ENCODE peak calls at places on chromosomes 2 and 18, in eight cellular contexts. One of them, this sample, is unnamed. For H3K4me1, the result is how much of the 10 kb centered on the place peaks cover.

GRCh38 chr2:35973737-35974132 is 381.8 kb upstream of the CRIM1 start:
- DNase-seq in transverse colon: no peak
- DNase-seq in tibial nerve: no peak
- DNase-seq in HCT116: no peak
- DNase-seq in stomach: no peak
- DNase-seq in breast epithelium: peak
- DNase-seq in esophagus squamous epithelium: no peak
- DNase-seq in adrenal gland: no peak
- DNase-seq in this sample: no peak

GRCh38 chr18:77858331-77858730 is 608.7 kb downstream of the GALR1 start:
- DNase-seq in transverse colon: no peak
- DNase-seq in tibial nerve: no peak
- DNase-seq in HCT116: no peak
- DNase-seq in stomach: no peak
- DNase-seq in breast epithelium: no peak
- DNase-seq in esophagus squamous epithelium: no peak
- DNase-seq in adrenal gland: no peak
- DNase-seq in this sample: no peak

GRCh38 chr18:14978962-14979535 is 231.1 kb downstream of the ANKRD30B start:
- DNase-seq in transverse colon: peak
- DNase-seq in tibial nerve: no peak
- DNase-seq in HCT116: no peak
- DNase-seq in stomach: no peak
- DNase-seq in breast epithelium: no peak
- DNase-seq in esophagus squamous epithelium: no peak
- DNase-seq in adrenal gland: no peak
- DNase-seq in this sample: no peak

GRCh38 chr2:96207778-96208143 is 866 bp downstream of the STARD7 start:
- DNase-seq in transverse colon: no peak
- DNase-seq in tibial nerve: no peak
- DNase-seq in HCT116: no peak
- DNase-seq in stomach: no peak
- DNase-seq in breast epithelium: no peak
- DNase-seq in esophagus squamous epithelium: no peak
- DNase-seq in adrenal gland: no peak
- DNase-seq in this sample: no peak

GRCh38 chr2:32663864-32664263 is 36.0 kb downstream of the TTC27 start:
- DNase-seq in transverse colon: no peak
- DNase-seq in tibial nerve: no peak
- DNase-seq in HCT116: no peak
- DNase-seq in stomach: no peak
- DNase-seq in breast epithelium: no peak
- DNase-seq in esophagus squamous epithelium: no peak
- DNase-seq in adrenal gland: no peak
- DNase-seq in this sample: no peak

GRCh38 chr2:220687231-220687843 is 884.8 kb downstream of the EPHA4 start:
- DNase-seq in transverse colon: peak
- DNase-seq in tibial nerve: peak
- DNase-seq in HCT116: peak
- DNase-seq in stomach: peak
- DNase-seq in breast epithelium: peak
- DNase-seq in esophagus squamous epithelium: no peak
- DNase-seq in adrenal gland: peak
- DNase-seq in this sample: no peak

GRCh38 chr2:10526281-10526680 is 78.2 kb upstream of the ODC1 start:
- DNase-seq in transverse colon: no peak
- DNase-seq in tibial nerve: no peak
- DNase-seq in HCT116: no peak
- DNase-seq in stomach: no peak
- DNase-seq in breast epithelium: no peak
- DNase-seq in esophagus squamous epithelium: no peak
- DNase-seq in adrenal gland: no peak
- DNase-seq in this sample: no peak

GRCh38 chr2:215626812-215627281 is 191.0 kb upstream of the FN1 start:
- DNase-seq in transverse colon: no peak
- DNase-seq in tibial nerve: no peak
- DNase-seq in HCT116: no peak
- DNase-seq in stomach: no peak
- DNase-seq in breast epithelium: no peak
- DNase-seq in esophagus squamous epithelium: no peak
- DNase-seq in adrenal gland: no peak
- DNase-seq in this sample: no peak

GRCh38 chr2:159044804-159045286 is 76.4 kb downstream of the TANC1 start:
- DNase-seq in transverse colon: peak
- DNase-seq in tibial nerve: peak
- DNase-seq in HCT116: no peak
- DNase-seq in stomach: no peak
- DNase-seq in breast epithelium: peak
- DNase-seq in esophagus squamous epithelium: no peak
- DNase-seq in adrenal gland: peak
- DNase-seq in this sample: no peak

GRCh38 chr2:127909019-127909418 is 23.3 kb upstream of the AMMECR1L start:
- DNase-seq in transverse colon: no peak
- DNase-seq in tibial nerve: no peak
- DNase-seq in HCT116: peak
- DNase-seq in stomach: peak
- DNase-seq in breast epithelium: no peak
- DNase-seq in esophagus squamous epithelium: no peak
- DNase-seq in adrenal gland: no peak
- DNase-seq in this sample: no peak

GRCh38 chr2:24768601-24769000 is 24.6 kb downstream of the PTRHD1 start:
- DNase-seq in transverse colon: no peak
- DNase-seq in tibial nerve: peak
- DNase-seq in HCT116: no peak
- DNase-seq in stomach: no peak
- DNase-seq in breast epithelium: no peak
- DNase-seq in esophagus squamous epithelium: no peak
- DNase-seq in adrenal gland: peak
- DNase-seq in this sample: no peak

GRCh38 chr2:30487603-30488002 is 40.6 kb downstream of the LCLAT1 start:
- DNase-seq in transverse colon: no peak
- DNase-seq in tibial nerve: no peak
- DNase-seq in HCT116: no peak
- DNase-seq in stomach: no peak
- DNase-seq in breast epithelium: no peak
- DNase-seq in esophagus squamous epithelium: no peak
- DNase-seq in adrenal gland: no peak
- DNase-seq in this sample: no peak

GRCh38 chr2:25310965-25311865 is 30.5 kb downstream of the DNMT3A start:
- DNase-seq in transverse colon: peak
- DNase-seq in tibial nerve: no peak
- DNase-seq in HCT116: peak
- DNase-seq in stomach: peak
- DNase-seq in breast epithelium: peak
- DNase-seq in esophagus squamous epithelium: no peak
- DNase-seq in adrenal gland: peak
- DNase-seq in this sample: no peak

GRCh38 chr2:193428336-193428818 is 1233.6 kb upstream of the TMEFF2 start:
- DNase-seq in transverse colon: no peak
- DNase-seq in tibial nerve: no peak
- DNase-seq in HCT116: no peak
- DNase-seq in stomach: no peak
- DNase-seq in breast epithelium: no peak
- DNase-seq in esophagus squamous epithelium: no peak
- DNase-seq in adrenal gland: no peak
- DNase-seq in this sample: no peak

GRCh38 chr2:214591359-214591758 is 180.5 kb downstream of the VWC2L start:
- DNase-seq in transverse colon: no peak
- DNase-seq in tibial nerve: no peak
- DNase-seq in HCT116: no peak
- DNase-seq in stomach: no peak
- DNase-seq in breast epithelium: no peak
- DNase-seq in esophagus squamous epithelium: no peak
- DNase-seq in adrenal gland: no peak
- DNase-seq in this sample: no peak

DNA sequence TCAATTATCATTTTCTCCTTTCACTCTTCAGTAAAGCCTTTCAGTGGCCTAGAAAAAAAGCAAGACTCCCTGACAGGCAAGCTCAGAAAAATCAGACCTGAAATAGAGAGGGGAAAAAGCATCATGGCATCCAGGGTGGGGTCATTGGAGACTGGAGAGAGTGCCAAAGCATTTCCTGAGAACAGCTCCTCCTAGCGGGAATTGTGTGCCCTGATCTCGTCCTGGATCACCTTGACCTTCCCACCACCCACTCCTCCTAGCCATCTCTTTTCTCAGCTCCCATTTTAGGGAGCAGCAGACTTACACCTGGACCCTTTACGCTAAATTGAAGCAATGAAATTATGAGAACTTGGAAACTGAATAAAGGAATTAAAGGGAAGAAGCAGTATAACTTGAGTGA is 176.6 kb downstream of the VWC2L start:
- DNase-seq in transverse colon: no peak
- DNase-seq in tibial nerve: no peak
- DNase-seq in HCT116: no peak
- DNase-seq in stomach: no peak
- DNase-seq in breast epithelium: no peak
- DNase-seq in esophagus squamous epithelium: no peak
- DNase-seq in adrenal gland: no peak
- DNase-seq in this sample: no peak
- TF ChIP-seq CTCF in transverse colon: no peak
- TF ChIP-seq CTCF in tibial nerve: no peak
- TF ChIP-seq CTCF in HCT116: peak
- TF ChIP-seq CTCF in stomach: no peak
- TF ChIP-seq CTCF in breast epithelium: no peak
- TF ChIP-seq CTCF in esophagus squamous epithelium: no peak
- TF ChIP-seq CTCF in adrenal gland: no peak
- TF ChIP-seq CTCF in this sample: no peak

GRCh38 chr2:9247786-9248185 is 41.2 kb downstream of the ASAP2 start:
- DNase-seq in transverse colon: peak
- DNase-seq in tibial nerve: no peak
- DNase-seq in HCT116: no peak
- DNase-seq in stomach: peak
- DNase-seq in breast epithelium: no peak
- DNase-seq in esophagus squamous epithelium: no peak
- DNase-seq in adrenal gland: peak
- DNase-seq in this sample: no peak

GRCh38 chr2:9250091-9250490 is 43.5 kb downstream of the ASAP2 start:
- DNase-seq in transverse colon: no peak
- DNase-seq in tibial nerve: no peak
- DNase-seq in HCT116: no peak
- DNase-seq in stomach: no peak
- DNase-seq in breast epithelium: no peak
- DNase-seq in esophagus squamous epithelium: no peak
- DNase-seq in adrenal gland: no peak
- DNase-seq in this sample: no peak

GRCh38 chr2:9248363-9248762 is 41.8 kb downstream of the ASAP2 start:
- DNase-seq in transverse colon: no peak
- DNase-seq in tibial nerve: no peak
- DNase-seq in HCT116: no peak
- DNase-seq in stomach: no peak
- DNase-seq in breast epithelium: no peak
- DNase-seq in esophagus squamous epithelium: no peak
- DNase-seq in adrenal gland: no peak
- DNase-seq in this sample: no peak

GRCh38 chr2:9250498-9251153 is 44.0 kb downstream of the ASAP2 start:
- DNase-seq in transverse colon: no peak
- DNase-seq in tibial nerve: no peak
- DNase-seq in HCT116: no peak
- DNase-seq in stomach: peak
- DNase-seq in breast epithelium: no peak
- DNase-seq in esophagus squamous epithelium: no peak
- DNase-seq in adrenal gland: no peak
- DNase-seq in this sample: no peak

DNA sequence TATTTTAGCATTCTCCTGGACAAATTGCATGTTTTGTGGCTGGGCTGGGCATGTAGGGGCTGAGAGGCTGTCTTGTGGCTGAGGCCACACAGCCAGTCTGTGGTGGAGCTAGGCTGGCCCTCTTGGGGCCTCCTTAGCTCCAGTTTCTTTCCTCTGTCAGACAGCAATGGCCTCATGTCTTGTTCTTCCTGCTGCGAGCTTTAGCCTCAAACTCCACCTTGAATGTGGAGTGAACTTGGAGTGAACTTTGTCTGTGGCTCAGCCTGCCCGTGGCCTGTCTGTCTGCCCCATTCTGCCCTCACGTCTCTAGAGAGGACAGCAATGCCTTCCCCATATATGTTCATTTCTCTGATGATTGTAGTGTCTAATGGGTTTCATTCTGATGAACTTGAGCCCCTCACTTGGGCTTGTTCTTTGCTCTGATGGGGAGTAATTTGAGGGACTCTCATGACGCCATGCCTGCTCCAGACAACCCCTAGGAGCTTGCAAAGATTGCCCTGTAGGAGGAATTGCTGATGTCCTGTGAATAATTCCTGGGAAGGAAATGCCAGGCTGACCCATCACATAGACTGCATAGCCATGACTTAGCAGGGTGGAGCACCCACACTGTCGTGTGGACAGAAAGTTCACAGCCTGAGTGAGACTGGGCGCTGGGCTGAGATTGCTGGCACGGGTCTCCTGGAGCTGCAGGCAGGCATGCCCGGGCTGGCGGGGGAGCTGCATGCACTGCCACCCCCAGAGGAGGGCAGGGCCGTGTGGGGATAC is 42.6 kb downstream of the ASAP2 start:
- DNase-seq in transverse colon: peak
- DNase-seq in tibial nerve: no peak
- DNase-seq in HCT116: no peak
- DNase-seq in stomach: peak
- DNase-seq in breast epithelium: no peak
- DNase-seq in esophagus squamous epithelium: no peak
- DNase-seq in adrenal gland: no peak
- DNase-seq in this sample: no peak
- TF ChIP-seq POLR2A in transverse colon: peak
- TF ChIP-seq POLR2A in tibial nerve: no peak
- TF ChIP-seq POLR2A in HCT116: no peak
- TF ChIP-seq POLR2A in stomach: no peak
- TF ChIP-seq POLR2A in breast epithelium: no peak
- TF ChIP-seq POLR2A in esophagus squamous epithelium: no peak
- TF ChIP-seq POLR2A in adrenal gland: no peak
- TF ChIP-seq POLR2A in this sample: no peak

DNA sequence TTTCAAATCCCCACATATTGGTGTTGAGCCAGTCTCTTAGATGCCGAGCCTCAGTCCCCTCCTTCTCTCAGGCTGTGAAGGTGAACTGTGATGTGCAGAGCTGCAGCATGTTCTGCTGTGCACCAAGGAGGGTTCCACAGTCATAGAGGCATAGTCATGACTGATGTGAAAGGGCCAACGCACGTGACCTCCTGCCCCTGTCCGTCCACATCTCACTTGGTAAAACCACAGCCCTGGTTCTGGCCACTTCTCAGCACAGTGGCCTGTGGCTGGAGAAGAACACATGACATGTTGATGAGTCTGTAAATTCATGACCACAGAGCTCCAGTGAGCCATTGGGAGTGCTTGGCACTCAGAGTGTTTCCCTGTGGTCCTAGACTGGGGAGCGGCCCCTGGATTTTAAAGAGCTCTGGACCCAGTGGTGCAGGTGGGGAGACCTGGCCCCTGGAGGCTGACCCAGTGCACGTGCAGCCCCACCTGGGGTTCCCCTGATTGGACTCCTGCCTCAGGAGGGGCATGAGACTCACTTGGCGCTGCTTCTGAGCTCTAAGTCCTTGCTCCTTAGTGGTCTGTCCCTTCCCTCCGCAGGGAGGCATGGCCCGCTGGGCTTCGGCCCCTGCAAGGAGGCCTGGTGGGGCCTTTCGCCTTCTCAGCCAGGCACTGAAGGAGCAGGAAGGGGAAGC is 25.3 kb downstream of the INPP4A start:
- DNase-seq in transverse colon: no peak
- DNase-seq in tibial nerve: no peak
- DNase-seq in HCT116: no peak
- DNase-seq in stomach: no peak
- DNase-seq in breast epithelium: no peak
- DNase-seq in esophagus squamous epithelium: no peak
- DNase-seq in adrenal gland: no peak
- DNase-seq in this sample: no peak
- H3K4me1 ChIP-seq in transverse colon: half or more
- H3K4me1 ChIP-seq in tibial nerve: under half
- H3K4me1 ChIP-seq in HCT116: under half
- H3K4me1 ChIP-seq in stomach: under half
- H3K4me1 ChIP-seq in breast epithelium: under half
- H3K4me1 ChIP-seq in esophagus squamous epithelium: half or more
- H3K4me1 ChIP-seq in adrenal gland: under half
- H3K4me1 ChIP-seq in this sample: half or more

GRCh38 chr2:42337356-42337820 is 23.6 kb downstream of the COX7A2L start:
- DNase-seq in transverse colon: no peak
- DNase-seq in tibial nerve: no peak
- DNase-seq in HCT116: no peak
- DNase-seq in stomach: no peak
- DNase-seq in breast epithelium: no peak
- DNase-seq in esophagus squamous epithelium: no peak
- DNase-seq in adrenal gland: no peak
- DNase-seq in this sample: no peak
- TF ChIP-seq CTCF in transverse colon: no peak
- TF ChIP-seq CTCF in tibial nerve: no peak
- TF ChIP-seq CTCF in HCT116: peak
- TF ChIP-seq CTCF in stomach: no peak
- TF ChIP-seq CTCF in breast epithelium: no peak
- TF ChIP-seq CTCF in esophagus squamous epithelium: no peak
- TF ChIP-seq CTCF in adrenal gland: peak
- TF ChIP-seq CTCF in this sample: no peak